ENCODE peak calls at places on chromosomes 2 and 18, in nine cellular contexts. Y is Calu3; V is ureter; U is tibial artery; R is amygdala; C is frontal cortex; K is activated CD8-positive, alpha-beta memory T cell treated with anti-CD3 and anti-CD28 coated beads, Interleukin-2, amount 50 U/mL, for 4 hours; I is DMS79; L is activated T-cell treated with anti-CD3 and anti-CD28 coated beads, Interleukin-2, amount 50 U/mL, for 4 hours. W is an unnamed sample.

GRCh38 chr2:71852141-71852711 is 295.4 kb downstream of the CYP26B1 start:
- DNase-seq in L (no peak), K (no peak), C (no peak), I (no peak), U (no peak), R (no peak), V (no peak), Y (no peak), W (no peak)

GRCh38 chr2:224723606-224724217 is 7.5 kb upstream of the CCDC195 start:
- DNase-seq in Y (no peak), L (no peak), V (no peak), R (no peak), K (no peak), I (no peak), C (no peak), U (no peak), W (no peak)

GRCh38 chr2:73406996-73407395 is 21.4 kb downstream of the ALMS1 start:
- DNase-seq in V (no peak), Y (no peak), K (no peak), C (no peak), L (no peak), U (no peak), R (no peak), I (no peak), W (no peak)

GRCh38 chr2:157777425-157777824 is 98.7 kb downstream of the ACVR1 start:
- DNase-seq in C (no peak), V (peak), I (peak), U (no peak), Y (peak), R (no peak), K (peak), L (peak), W (no peak)

GRCh38 chr2:16625759-16626158 is 39.9 kb downstream of the CYRIA start:
- DNase-seq in L (no peak), K (no peak), Y (no peak), V (no peak), R (no peak), I (no peak), U (no peak), C (no peak), W (no peak)

GRCh38 chr2:9347411-9347853 is 75.9 kb downstream of the ITGB1BP1 start:
- DNase-seq in U (peak), Y (no peak), L (no peak), K (no peak), I (peak), C (no peak), V (peak), R (no peak), W (no peak)

GRCh38 chr18:66682855-66683322 is 79.0 kb upstream of the CDH19 start:
- DNase-seq in C (no peak), U (no peak), L (no peak), K (no peak), V (no peak), I (no peak), R (peak), Y (no peak), W (peak)

GRCh38 chr2:240232961-240233890 is 92.8 kb upstream of the OTOS start:
- DNase-seq in U (peak), V (peak), Y (peak), K (peak), R (peak), C (peak), I (no peak), L (peak), W (peak)

GRCh38 chr18:74862094-74862493 is 264.4 kb downstream of the ZNF407 start:
- DNase-seq in V (no peak), R (no peak), Y (no peak), C (no peak), U (no peak), K (no peak), L (no peak), I (no peak), W (no peak)

GRCh38 chr18:46458472-46458871 is 198.5 kb downstream of the LOXHD1 start:
- DNase-seq in I (no peak), Y (no peak), R (no peak), L (no peak), K (no peak), C (no peak), U (no peak), V (no peak), W (no peak)

GRCh38 chr2:219149667-219150066 is 10.9 kb downstream of the NHEJ1 start:
- DNase-seq in V (no peak), R (no peak), Y (peak), U (no peak), C (no peak), I (peak), L (no peak), K (no peak), W (no peak)

GRCh38 chr2:145408980-145409379 is 889.1 kb upstream of the ZEB2 start:
- DNase-seq in L (no peak), U (no peak), R (no peak), V (no peak), Y (no peak), I (no peak), C (no peak), K (no peak), W (no peak)

GRCh38 chr18:11055721-11056120 is 93.6 kb downstream of the PIEZO2 start:
- DNase-seq in V (no peak), K (no peak), Y (no peak), L (no peak), R (no peak), C (no peak), U (no peak), I (no peak), W (no peak)

GRCh38 chr18:78981652-78981955 is 2.0 kb downstream of the SALL3 start:
- DNase-seq in R (no peak), C (no peak), K (no peak), U (no peak), Y (no peak), L (no peak), V (no peak), I (no peak), W (no peak)

GRCh38 chr2:101349893-101350662 is 37.2 kb downstream of the CREG2 start:
- DNase-seq in C (peak), R (no peak), Y (no peak), V (no peak), U (no peak), K (no peak), L (no peak), I (no peak), W (no peak)

GRCh38 chr2:230682546-230682945 is 30.1 kb upstream of the CAB39 start:
- DNase-seq in I (no peak), V (no peak), L (no peak), K (no peak), R (no peak), U (no peak), C (no peak), Y (no peak), W (no peak)

GRCh38 chr2:156982615-156983014 is 274.9 kb upstream of the GALNT5 start:
- DNase-seq in K (no peak), C (no peak), R (no peak), U (no peak), L (no peak), I (no peak), Y (no peak), V (no peak), W (no peak)

GRCh38 chr2:185484601-185485000 is 254.0 kb upstream of the FSIP2 start:
- DNase-seq in U (no peak), I (no peak), K (no peak), L (no peak), C (no peak), V (no peak), Y (no peak), R (no peak), W (no peak)

GRCh38 chr2:152434395-152435182 is 99.6 kb downstream of the FMNL2 start:
- DNase-seq in Y (no peak), C (no peak), R (no peak), K (no peak), U (no peak), I (no peak), V (no peak), L (no peak), W (no peak)

GRCh38 chr2:1736997-1737480 is 7.3 kb downstream of the PXDN start:
- DNase-seq in U (no peak), I (no peak), C (no peak), R (no peak), K (no peak), V (no peak), L (no peak), Y (no peak), W (no peak)

GRCh38 chr2:69768217-69768616 is 26.3 kb downstream of the ANXA4 start:
- DNase-seq in K (no peak), Y (no peak), C (no peak), V (no peak), L (no peak), R (no peak), U (no peak), I (no peak), W (no peak)